ENCODE peak calls at places on chromosomes 16 and 17, in ten cellular contexts. A, P, H, Z, T, W, V, K, J and C are unnamed samples.

GRCh38 chr17:63442074-63442473 is 4.0 kb downstream of the CYB561 start:
- DNase-seq in J (no peak), T (no peak), V (no peak), K (no peak), Z (no peak), A (no peak), H (no peak), W (no peak), P (no peak), C (no peak)

GRCh38 chr17:48542956-48543853 is 1.7 kb downstream of the HOXB2 start:
- DNase-seq in Z (no peak), T (peak; percentile 43), V (no peak), A (peak; percentile 73), K (peak; percentile 71), W (no peak), J (peak; percentile 58), H (peak; percentile 63), P (peak; percentile 71), C (peak; percentile 47)

GRCh38 chr16:17467923-17468540 is 2.7 kb downstream of the XYLT1 start:
- DNase-seq in K (peak; percentile 48), W (peak; percentile 58), Z (no peak), H (peak; percentile 65), T (peak; percentile 19), A (peak; percentile 77), P (peak; percentile 93), V (peak; percentile 63), J (no peak), C (peak; percentile 54)

GRCh38 chr17:19897901-19898300 is 30.2 kb upstream of the ULK2 start:
- DNase-seq in P (no peak), J (no peak), T (no peak), V (no peak), Z (peak; percentile 40), K (no peak), A (no peak), W (no peak), H (peak; percentile 34), C (no peak)

GRCh38 chr17:76296889-76297288 is 11.2 kb downstream of the QRICH2 start:
- DNase-seq in T (no peak), J (no peak), K (no peak), H (no peak), P (no peak), V (no peak), A (no peak), W (no peak), Z (no peak), C (no peak)

GRCh38 chr17:50139950-50140885 is 10.3 kb upstream of the SAMD14 start:
- DNase-seq in A (peak; percentile 91), K (peak; percentile 57), W (peak; percentile 23), T (peak; percentile 76), Z (peak; percentile 37), J (peak; percentile 77), H (peak; percentile 84), P (peak; percentile 81), V (peak; percentile 63), C (peak; percentile 81)

GRCh38 chr16:81601601-81602251 is 157.1 kb downstream of the CMIP start:
- DNase-seq in K (peak; percentile 21), P (peak; percentile 15), T (no peak), H (peak; percentile 54), J (no peak), V (no peak), Z (no peak), W (no peak), A (no peak), C (no peak)

GRCh38 chr16:89115216-89115949 is 21.7 kb downstream of the ACSF3 start:
- DNase-seq in J (peak; percentile 71), Z (no peak), K (no peak), T (peak; percentile 89), V (peak; percentile 91), P (no peak), H (peak; percentile 37), W (peak; percentile 38), A (peak; percentile 84), C (peak; percentile 71)

GRCh38 chr17:76716834-76717205 is 6.1 kb upstream of the MXRA7 start:
- DNase-seq in J (no peak), W (no peak), A (peak; percentile 26), Z (peak; percentile 88), K (no peak), T (no peak), P (no peak), V (no peak), H (peak; percentile 95), C (no peak)

GRCh38 chr17:72927146-72927545 is 165.3 kb downstream of the SLC39A11 start:
- DNase-seq in V (no peak), P (peak; percentile 46), T (no peak), W (no peak), Z (no peak), H (no peak), A (no peak), K (no peak), J (no peak), C (no peak)

GRCh38 chr17:80110447-80110812 is 9.0 kb downstream of the GAA start:
- DNase-seq in V (no peak), W (no peak), K (no peak), P (no peak), J (no peak), Z (no peak), A (no peak), H (no peak), T (no peak), C (no peak)